ENCODE peak calls at places on chromosomes 3 and 15, in ten cellular contexts. W is iPS-NIHi11; E is endothelial cell of umbilical vein; D is substantia nigra; L is foreskin fibroblast; F is kidney glomerular epithelial cell; Y is NCI-H2029; U is activated CD8-positive, alpha-beta memory T cell treated with anti-CD3 and anti-CD28 coated beads for 48 hours; G is RWPE1; V is breast epithelium. H is an unnamed sample.

GRCh38 chr3:185968168-185968567 is 30.4 kb upstream of the TRA2B start:
- DNase-seq in W (no peak), E (no peak), D (no peak), L (no peak), F (no peak), Y (no peak), U (no peak), G (no peak), V (no peak), H (no peak)

GRCh38 chr3:113947372-113948014 is at the start of gene ZDHHC23:
- DNase-seq in W (peak; percentile 84), E (peak; percentile 36), D (peak; percentile 42), L (peak; percentile 52), F (peak; percentile 45), Y (peak; percentile 77), U (peak; percentile 36), G (peak; percentile 73), V (peak; percentile 30), H (peak; percentile 12)

GRCh38 chr3:46981932-46982471 is 2.5 kb downstream of the NBEAL2 start:
- DNase-seq in W (peak; percentile 58), E (peak; percentile 28), D (no peak), L (no peak), F (no peak), Y (no peak), U (no peak), G (peak; percentile 19), V (peak; percentile 58), H (no peak)

GRCh38 chr3:136291302-136291701 is 41.2 kb downstream of the PCCB start:
- DNase-seq in W (no peak), E (no peak), D (no peak), L (no peak), F (no peak), Y (no peak), U (no peak), G (no peak), V (no peak), H (no peak)

GRCh38 chr3:42228796-42229195 is 37.2 kb downstream of the CCK start:
- DNase-seq in W (no peak), E (no peak), D (no peak), L (no peak), F (no peak), Y (no peak), U (no peak), G (peak; percentile 14), V (no peak), H (no peak)

GRCh38 chr3:174776123-174776522 is 83.0 kb upstream of the NAALADL2 start:
- DNase-seq in W (no peak), E (no peak), D (no peak), L (peak; percentile 17), F (no peak), Y (no peak), U (no peak), G (peak; percentile 1), V (no peak), H (no peak)

GRCh38 chr3:8593022-8593817 is 51.4 kb downstream of the SSUH2 start:
- DNase-seq in W (no peak), E (no peak), D (no peak), L (no peak), F (no peak), Y (no peak), U (no peak), G (no peak), V (no peak), H (no peak)

GRCh38 chr3:55286695-55287094 is 200.4 kb downstream of the WNT5A start:
- DNase-seq in W (no peak), E (no peak), D (no peak), L (no peak), F (no peak), Y (no peak), U (no peak), G (no peak), V (no peak), H (no peak)

GRCh38 chr15:71082803-71083202 is 32.5 kb upstream of the THSD4 start:
- DNase-seq in W (no peak), E (no peak), D (no peak), L (peak; percentile 54), F (no peak), Y (no peak), U (no peak), G (no peak), V (no peak), H (no peak)

GRCh38 chr3:52406231-52406661 is 38.7 kb downstream of the SEMA3G start:
- DNase-seq in W (no peak), E (no peak), D (no peak), L (no peak), F (no peak), Y (no peak), U (no peak), G (peak; percentile 70), V (no peak), H (no peak)

GRCh38 chr3:80244390-80244789 is 476.6 kb upstream of the ROBO1 start:
- DNase-seq in W (no peak), E (peak; percentile 77), D (no peak), L (peak; percentile 0), F (no peak), Y (no peak), U (no peak), G (no peak), V (no peak), H (no peak)

GRCh38 chr3:57815034-57815433 is 58.9 kb downstream of the SLMAP start:
- DNase-seq in W (no peak), E (no peak), D (no peak), L (no peak), F (no peak), Y (no peak), U (no peak), G (no peak), V (no peak), H (no peak)

GRCh38 chr3:102444101-102444500 is 9.3 kb downstream of the ZPLD1 start:
- DNase-seq in W (no peak), E (no peak), D (no peak), L (peak; percentile 45), F (no peak), Y (no peak), U (no peak), G (no peak), V (no peak), H (no peak)

GRCh38 chr3:58627580-58627894 is 39.0 kb downstream of the FAM3D start:
- DNase-seq in W (no peak), E (peak; percentile 58), D (peak; percentile 7), L (no peak), F (peak; percentile 41), Y (no peak), U (no peak), G (no peak), V (peak; percentile 29), H (no peak)

GRCh38 chr3:112775011-112775742 is 71.5 kb downstream of the CD200R1L start:
- DNase-seq in W (no peak), E (no peak), D (no peak), L (peak; percentile 59), F (no peak), Y (no peak), U (no peak), G (no peak), V (no peak), H (no peak)

GRCh38 chr3:41041457-41041856 is 157.8 kb upstream of the CTNNB1 start:
- DNase-seq in W (no peak), E (no peak), D (no peak), L (no peak), F (no peak), Y (no peak), U (no peak), G (no peak), V (no peak), H (no peak)

GRCh38 chr15:28936081-28936480 is 50.3 kb downstream of the APBA2 start:
- DNase-seq in W (no peak), E (no peak), D (peak; percentile 78), L (no peak), F (no peak), Y (no peak), U (no peak), G (no peak), V (no peak), H (no peak)

GRCh38 chr3:177479630-177480029 is 282.3 kb upstream of the TBL1XR1 start:
- DNase-seq in W (no peak), E (no peak), D (no peak), L (no peak), F (no peak), Y (no peak), U (no peak), G (no peak), V (no peak), H (no peak)

GRCh38 chr15:57570994-57571393 is 20.7 kb upstream of the MYZAP start:
- DNase-seq in W (no peak), E (peak; percentile 24), D (no peak), L (peak; percentile 32), F (peak; percentile 57), Y (no peak), U (no peak), G (peak; percentile 86), V (no peak), H (no peak)

GRCh38 chr3:52454235-52454937 is 545 bp upstream of the TNNC1 start:
- DNase-seq in W (no peak), E (no peak), D (no peak), L (no peak), F (no peak), Y (no peak), U (no peak), G (no peak), V (peak; percentile 37), H (no peak)

GRCh38 chr3:126941721-126942270 is 41.1 kb upstream of the PLXNA1 start:
- DNase-seq in W (no peak), E (no peak), D (no peak), L (no peak), F (peak; percentile 26), Y (no peak), U (no peak), G (no peak), V (no peak), H (no peak)

GRCh38 chr3:195240939-195241338 is 30.0 kb downstream of the XXYLT1 start:
- DNase-seq in W (no peak), E (no peak), D (no peak), L (no peak), F (no peak), Y (peak; percentile 44), U (no peak), G (no peak), V (no peak), H (no peak)

GRCh38 chr3:98846101-98846500 is 55.4 kb downstream of the DCBLD2 start:
- DNase-seq in W (no peak), E (no peak), D (no peak), L (no peak), F (no peak), Y (no peak), U (no peak), G (no peak), V (no peak), H (no peak)

GRCh38 chr3:68059628-68060027 is 405.2 kb upstream of the SUCLG2 start:
- DNase-seq in W (no peak), E (no peak), D (no peak), L (no peak), F (peak; percentile 80), Y (no peak), U (no peak), G (no peak), V (no peak), H (no peak)

GRCh38 chr3:162141232-162141631 is 644.6 kb downstream of the OTOL1 start:
- DNase-seq in W (no peak), E (no peak), D (no peak), L (peak; percentile 60), F (no peak), Y (no peak), U (no peak), G (peak; percentile 2), V (no peak), H (no peak)

GRCh38 chr15:28960979-28961378 is 75.2 kb downstream of the APBA2 start:
- DNase-seq in W (no peak), E (peak; percentile 20), D (no peak), L (peak; percentile 51), F (no peak), Y (no peak), U (no peak), G (peak; percentile 82), V (no peak), H (no peak)

GRCh38 chr3:24299801-24300626 is 194.6 kb downstream of the THRB start:
- DNase-seq in W (no peak), E (peak; percentile 17), D (no peak), L (peak; percentile 35), F (peak; percentile 86), Y (no peak), U (no peak), G (peak; percentile 26), V (peak; percentile 24), H (no peak)

GRCh38 chr3:197508051-197508451 is 47.7 kb downstream of the BDH1 start:
- DNase-seq in W (no peak), E (no peak), D (no peak), L (no peak), F (no peak), Y (no peak), U (no peak), G (no peak), V (no peak), H (no peak)

H was measured in GOT3.